ENCODE peak calls at places on chromosomes 12 and 14, in eight cellular contexts. B, E, Z, G, K, I, S and N are unnamed samples.

GRCh38 chr12:54980341-54980740 is 4.2 kb downstream of the TESPA1 start:
- DNase-seq in B (no peak), E (no peak), Z (no peak), G (no peak), K (no peak), I (no peak), S (no peak), N (no peak)

GRCh38 chr14:69487226-69487625 is 2.7 kb downstream of the PLEKHD1 start:
- DNase-seq in B (no peak), E (no peak), Z (no peak), G (no peak), K (no peak), I (no peak), S (no peak), N (no peak)

GRCh38 chr14:91417134-91417982 is at the start of gene CCDC88C:
- DNase-seq in B (peak), E (peak), Z (no peak), G (no peak), K (peak), I (no peak), S (no peak), N (no peak)

GRCh38 chr14:87934185-87934584 is 58.8 kb downstream of the GALC start:
- DNase-seq in B (no peak), E (no peak), Z (no peak), G (no peak), K (no peak), I (no peak), S (no peak), N (no peak)

GRCh38 chr12:24539646-24540045 is 409.3 kb downstream of the BCAT1 start:
- DNase-seq in B (no peak), E (no peak), Z (no peak), G (no peak), K (no peak), I (no peak), S (no peak), N (no peak)

GRCh38 chr12:121992059-121992879 is 29.4 kb upstream of the BCL7A start:
- DNase-seq in B (no peak), E (peak), Z (no peak), G (no peak), K (no peak), I (no peak), S (no peak), N (no peak)

GRCh38 chr12:43336962-43337555 is 214.9 kb downstream of the ADAMTS20 start:
- DNase-seq in B (no peak), E (no peak), Z (no peak), G (no peak), K (no peak), I (no peak), S (no peak), N (no peak)

GRCh38 chr12:53518381-53518780 is 11.1 kb upstream of the NPFF start:
- DNase-seq in B (no peak), E (no peak), Z (no peak), G (no peak), K (no peak), I (no peak), S (no peak), N (no peak)

GRCh38 chr12:77923882-77924281 is 93.2 kb downstream of the NAV3 start:
- DNase-seq in B (no peak), E (no peak), Z (no peak), G (no peak), K (no peak), I (no peak), S (no peak), N (no peak)

GRCh38 chr12:108009442-108009841 is 119.6 kb upstream of the WSCD2 start:
- DNase-seq in B (no peak), E (no peak), Z (no peak), G (no peak), K (no peak), I (no peak), S (no peak), N (peak)

GRCh38 chr14:26138764-26139445 is 458.9 kb downstream of the NOVA1 start:
- DNase-seq in B (no peak), E (no peak), Z (no peak), G (no peak), K (no peak), I (no peak), S (no peak), N (no peak)

GRCh38 chr14:26132061-26132460 is 465.8 kb downstream of the NOVA1 start:
- DNase-seq in B (no peak), E (no peak), Z (no peak), G (no peak), K (no peak), I (no peak), S (no peak), N (no peak)

DNA sequence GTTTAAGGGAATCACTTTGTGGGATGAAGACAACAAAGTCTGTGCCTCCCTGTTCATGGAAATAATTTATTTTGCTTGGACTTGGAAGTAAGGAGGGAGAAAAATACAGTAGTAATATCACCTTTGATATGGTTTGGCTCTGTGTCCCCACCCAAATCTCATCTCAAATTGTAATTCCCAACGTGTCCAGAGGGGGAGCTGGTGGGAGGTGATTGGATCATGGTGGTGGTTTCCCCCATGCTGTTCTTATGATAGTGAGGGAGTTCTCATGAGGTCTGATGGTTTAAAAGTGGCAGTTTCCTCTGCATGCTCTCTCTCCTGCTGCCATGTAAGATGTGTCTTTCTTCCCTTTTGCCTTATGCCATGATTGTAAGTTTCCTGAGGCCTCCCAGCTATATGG is 460.7 kb downstream of the NOVA1 start:
- DNase-seq in B (no peak), E (no peak), Z (no peak), G (no peak), K (no peak), I (no peak), S (no peak), N (no peak)
- TF ChIP-seq CTCF in B (no peak), E (no peak), Z (no peak), G (no peak), K (peak), I (no peak), S (no peak), N (no peak)

GRCh38 chr14:95379634-95380033 is 59.9 kb upstream of the CLMN start:
- DNase-seq in B (no peak), E (no peak), Z (no peak), G (no peak), K (no peak), I (no peak), S (no peak), N (no peak)

GRCh38 chr14:95375539-95376109 is 55.9 kb upstream of the CLMN start:
- DNase-seq in B (no peak), E (no peak), Z (peak), G (no peak), K (no peak), I (no peak), S (no peak), N (no peak)

GRCh38 chr14:95381726-95382125 is 62.0 kb upstream of the CLMN start:
- DNase-seq in B (no peak), E (no peak), Z (no peak), G (no peak), K (no peak), I (no peak), S (no peak), N (no peak)

GRCh38 chr14:95382747-95383146 is 63.0 kb upstream of the CLMN start:
- DNase-seq in B (no peak), E (no peak), Z (no peak), G (no peak), K (no peak), I (no peak), S (no peak), N (no peak)

GRCh38 chr14:95380350-95381042 is 60.8 kb upstream of the CLMN start:
- DNase-seq in B (no peak), E (no peak), Z (no peak), G (no peak), K (no peak), I (no peak), S (no peak), N (no peak)
- H3K27ac ChIP-seq in B (no peak), E (no peak), Z (no peak), G (no peak), K (no peak), I (no peak), S (no peak), N (no peak)

DNA sequence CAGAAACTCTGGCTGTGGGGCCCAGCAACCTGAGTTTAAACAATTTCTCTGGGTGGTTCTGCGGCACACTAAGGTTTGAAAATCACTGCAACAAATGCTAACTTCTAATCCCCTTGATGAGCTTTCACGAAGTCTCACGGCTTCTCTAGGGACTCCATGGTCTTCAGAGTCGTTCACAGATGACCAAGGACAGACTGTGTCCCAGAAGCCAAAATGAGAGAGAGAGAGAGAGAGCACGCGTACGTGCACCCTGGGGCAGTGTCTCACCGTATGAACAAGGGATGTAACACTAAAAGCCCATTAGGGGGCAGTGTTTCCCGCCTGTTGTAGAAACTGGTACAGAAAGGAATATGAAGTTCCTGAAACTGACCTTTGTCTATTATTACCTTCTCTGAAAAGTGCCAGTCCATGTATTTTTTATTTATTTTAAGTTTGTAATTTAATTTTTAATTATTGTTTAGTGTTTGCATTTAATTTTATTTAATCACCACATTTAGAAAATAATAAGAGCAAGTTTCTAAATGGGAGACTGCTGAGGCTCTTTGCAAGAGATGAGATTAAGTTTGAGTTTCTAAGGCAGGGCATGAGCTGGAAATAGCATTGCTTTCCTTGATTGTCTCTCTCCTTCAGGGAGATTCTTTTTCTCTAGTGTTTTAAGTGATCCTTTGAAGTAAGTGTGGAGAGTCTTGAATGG is 3.4 kb downstream of the APOLD1 start:
- DNase-seq in B (peak), E (peak), Z (no peak), G (peak), K (peak), I (no peak), S (peak), N (no peak)
- TF ChIP-seq CTCF in B (peak), E (peak), Z (peak), G (peak), K (peak), I (peak), S (peak), N (peak)

GRCh38 chr14:74362361-74362915 is 14.2 kb downstream of the VRTN start:
- DNase-seq in B (no peak), E (peak), Z (no peak), G (peak), K (peak), I (peak), S (peak), N (no peak)
- H3K27ac ChIP-seq in B (no peak), E (no peak), Z (no peak), G (no peak), K (no peak), I (no peak), S (no peak), N (no peak)